ENCODE peak calls at places on chromosomes 4 and X, in four cellular contexts. Q is T-helper 9 cell, J is HT-29, B is GM03348. H is an unnamed sample.
A peak's percentile ranks its signal among the peaks of the same experiment; 100 is the strongest.

GRCh38 chr4:23920296-23920695 is 30.4 kb upstream of the PPARGC1A start:
- DNase-seq in Q (no peak), B (no peak), J (no peak), H (no peak)

GRCh38 chrX:37922926-37923325 is 75.6 kb upstream of the DYNLT3 start:
- DNase-seq in B (no peak), J (no peak), Q (no peak), H (no peak)

GRCh38 chr4:74433043-74433442 is 11.9 kb upstream of the AREG start:
- DNase-seq in Q (no peak), B (peak; percentile 33), J (no peak), H (no peak)

GRCh38 chr4:125719987-125720386 is 405.2 kb downstream of the FAT4 start:
- DNase-seq in Q (no peak), B (no peak), J (peak; percentile 70), H (no peak)

GRCh38 chrX:48597353-48598264 is at the start of gene WDR13:
- DNase-seq in Q (peak; percentile 82), J (peak; percentile 93), B (peak; percentile 93), H (peak; percentile 88)

GRCh38 chr4:150817017-150817416 is 198.1 kb downstream of the LRBA start:
- DNase-seq in J (no peak), B (no peak), Q (no peak), H (no peak)

GRCh38 chr4:108868606-108869227 is 105.9 kb upstream of the ETNPPL start:
- DNase-seq in Q (no peak), B (no peak), J (no peak), H (no peak)

GRCh38 chr4:158259955-158260575 is 49.8 kb downstream of the TMEM144 start:
- DNase-seq in Q (no peak), B (no peak), J (peak; percentile 64), H (no peak)

GRCh38 chr4:84615355-84615754 is 32.4 kb downstream of the CDS1 start:
- DNase-seq in B (no peak), Q (no peak), J (no peak), H (no peak)

GRCh38 chr4:183989471-183989870 is 84.4 kb downstream of the STOX2 start:
- DNase-seq in Q (no peak), J (no peak), B (peak; percentile 27), H (no peak)

GRCh38 chr4:1801286-1801958 is 8.3 kb downstream of the FGFR3 start:
- DNase-seq in J (no peak), Q (no peak), B (no peak), H (no peak)

GRCh38 chr4:7539659-7540058 is 104.9 kb upstream of the PSAPL1 start:
- DNase-seq in Q (peak; percentile 28), B (peak; percentile 33), J (no peak), H (no peak)

GRCh38 chr4:157739237-157739636 is 433.6 kb downstream of the GASK1B start:
- DNase-seq in J (no peak), B (no peak), Q (no peak), H (no peak)

GRCh38 chr4:139607302-139608060 is 51.5 kb upstream of the SETD7 start:
- DNase-seq in Q (no peak), B (no peak), J (no peak), H (no peak)

GRCh38 chr4:151409470-151410313 is 716 bp downstream of the FHIP1A start:
- DNase-seq in Q (peak; percentile 11), J (peak; percentile 70), B (no peak), H (peak; percentile 17)

GRCh38 chr4:30056016-30056415 is 664.2 kb upstream of the PCDH7 start:
- DNase-seq in B (no peak), J (no peak), Q (no peak), H (no peak)

GRCh38 chr4:2254665-2255500 is 7.0 kb downstream of the MXD4 start:
- DNase-seq in J (no peak), B (no peak), Q (no peak), H (no peak)

GRCh38 chr4:38326499-38326898 is 337.5 kb upstream of the KLF3 start:
- DNase-seq in J (no peak), B (no peak), Q (no peak), H (no peak)

GRCh38 chr4:40515398-40516293 is 114.0 kb downstream of the RBM47 start:
- DNase-seq in B (peak; percentile 16), J (peak; percentile 88), Q (no peak), H (no peak)

GRCh38 chr4:173046144-173046543 is 122.5 kb upstream of the GALNT7 start:
- DNase-seq in B (no peak), Q (no peak), J (no peak), H (no peak)

GRCh38 chr4:145279122-145279960 is 99.0 kb upstream of the OTUD4 start:
- DNase-seq in B (peak; percentile 64), Q (no peak), J (no peak), H (no peak)